ENCODE peak calls at places on chromosomes 6 and 20, in nine cellular contexts. One of them, this sample, is unnamed.
A peak's percentile ranks its signal among the peaks of the same experiment; 100 is the strongest.

GRCh38 chr6:158662607-158663464 is 13.0 kb downstream of the SYTL3 start:
- DNase-seq in fibroblast of mammary gland: peak; percentile 59
- DNase-seq in IMR-90: peak; percentile 65
- DNase-seq in nephron progenitor cell: peak; percentile 16
- DNase-seq in epithelial cell of proximal tubule: no peak
- DNase-seq in CD4-positive, alpha-beta T cell: no peak
- DNase-seq in astrocyte of the spinal cord: peak; percentile 78
- DNase-seq in SK-N-SH: no peak
- DNase-seq in AG04450: no peak
- DNase-seq in this sample: no peak

GRCh38 chr20:845967-846893 is 12.7 kb downstream of the FAM110A start:
- DNase-seq in fibroblast of mammary gland: no peak
- DNase-seq in IMR-90: no peak
- DNase-seq in nephron progenitor cell: no peak
- DNase-seq in epithelial cell of proximal tubule: no peak
- DNase-seq in CD4-positive, alpha-beta T cell: no peak
- DNase-seq in astrocyte of the spinal cord: no peak
- DNase-seq in SK-N-SH: no peak
- DNase-seq in AG04450: no peak
- DNase-seq in this sample: no peak

GRCh38 chr20:25495189-25495824 is 87.8 kb downstream of the GINS1 start:
- DNase-seq in fibroblast of mammary gland: no peak
- DNase-seq in IMR-90: no peak
- DNase-seq in nephron progenitor cell: no peak
- DNase-seq in epithelial cell of proximal tubule: no peak
- DNase-seq in CD4-positive, alpha-beta T cell: no peak
- DNase-seq in astrocyte of the spinal cord: no peak
- DNase-seq in SK-N-SH: no peak
- DNase-seq in AG04450: no peak
- DNase-seq in this sample: no peak

GRCh38 chr6:115832186-115832585 is 228.5 kb downstream of the FRK start:
- DNase-seq in fibroblast of mammary gland: no peak
- DNase-seq in IMR-90: no peak
- DNase-seq in nephron progenitor cell: no peak
- DNase-seq in epithelial cell of proximal tubule: no peak
- DNase-seq in CD4-positive, alpha-beta T cell: no peak
- DNase-seq in astrocyte of the spinal cord: no peak
- DNase-seq in SK-N-SH: no peak
- DNase-seq in AG04450: no peak
- DNase-seq in this sample: no peak

GRCh38 chr20:20709858-20710257 is 2.6 kb downstream of the RALGAPA2 start:
- DNase-seq in fibroblast of mammary gland: no peak
- DNase-seq in IMR-90: no peak
- DNase-seq in nephron progenitor cell: no peak
- DNase-seq in epithelial cell of proximal tubule: no peak
- DNase-seq in CD4-positive, alpha-beta T cell: no peak
- DNase-seq in astrocyte of the spinal cord: no peak
- DNase-seq in SK-N-SH: no peak
- DNase-seq in AG04450: no peak
- DNase-seq in this sample: no peak

GRCh38 chr20:37907677-37908397 is 4.9 kb downstream of the VSTM2L start:
- DNase-seq in fibroblast of mammary gland: peak; percentile 72
- DNase-seq in IMR-90: peak; percentile 42
- DNase-seq in nephron progenitor cell: peak; percentile 40
- DNase-seq in epithelial cell of proximal tubule: peak; percentile 56
- DNase-seq in CD4-positive, alpha-beta T cell: no peak
- DNase-seq in astrocyte of the spinal cord: peak; percentile 91
- DNase-seq in SK-N-SH: peak; percentile 85
- DNase-seq in AG04450: peak; percentile 4
- DNase-seq in this sample: peak; percentile 96

GRCh38 chr6:167997642-167998041 is at the start of gene KIF25:
- DNase-seq in fibroblast of mammary gland: no peak
- DNase-seq in IMR-90: no peak
- DNase-seq in nephron progenitor cell: no peak
- DNase-seq in epithelial cell of proximal tubule: no peak
- DNase-seq in CD4-positive, alpha-beta T cell: no peak
- DNase-seq in astrocyte of the spinal cord: no peak
- DNase-seq in SK-N-SH: no peak
- DNase-seq in AG04450: no peak
- DNase-seq in this sample: no peak

GRCh38 chr20:25135031-25135430 is 53.1 kb upstream of the VSX1 start:
- DNase-seq in fibroblast of mammary gland: no peak
- DNase-seq in IMR-90: no peak
- DNase-seq in nephron progenitor cell: no peak
- DNase-seq in epithelial cell of proximal tubule: no peak
- DNase-seq in CD4-positive, alpha-beta T cell: no peak
- DNase-seq in astrocyte of the spinal cord: no peak
- DNase-seq in SK-N-SH: no peak
- DNase-seq in AG04450: no peak
- DNase-seq in this sample: no peak

GRCh38 chr6:134868812-134869211 is 81.1 kb downstream of the ALDH8A1 start:
- DNase-seq in fibroblast of mammary gland: no peak
- DNase-seq in IMR-90: no peak
- DNase-seq in nephron progenitor cell: no peak
- DNase-seq in epithelial cell of proximal tubule: no peak
- DNase-seq in CD4-positive, alpha-beta T cell: no peak
- DNase-seq in astrocyte of the spinal cord: no peak
- DNase-seq in SK-N-SH: no peak
- DNase-seq in AG04450: no peak
- DNase-seq in this sample: no peak

GRCh38 chr20:11231742-11232141 is 557.9 kb upstream of the JAG1 start:
- DNase-seq in fibroblast of mammary gland: no peak
- DNase-seq in IMR-90: no peak
- DNase-seq in nephron progenitor cell: no peak
- DNase-seq in epithelial cell of proximal tubule: no peak
- DNase-seq in CD4-positive, alpha-beta T cell: no peak
- DNase-seq in astrocyte of the spinal cord: no peak
- DNase-seq in SK-N-SH: no peak
- DNase-seq in AG04450: no peak
- DNase-seq in this sample: no peak
- TF ChIP-seq CTCF in fibroblast of mammary gland: no peak
- TF ChIP-seq CTCF in IMR-90: no peak
- TF ChIP-seq CTCF in nephron progenitor cell: no peak
- TF ChIP-seq CTCF in epithelial cell of proximal tubule: no peak
- TF ChIP-seq CTCF in CD4-positive, alpha-beta T cell: no peak
- TF ChIP-seq CTCF in astrocyte of the spinal cord: no peak
- TF ChIP-seq CTCF in SK-N-SH: no peak
- TF ChIP-seq CTCF in AG04450: no peak
- TF ChIP-seq CTCF in this sample: peak; percentile 25

DNA sequence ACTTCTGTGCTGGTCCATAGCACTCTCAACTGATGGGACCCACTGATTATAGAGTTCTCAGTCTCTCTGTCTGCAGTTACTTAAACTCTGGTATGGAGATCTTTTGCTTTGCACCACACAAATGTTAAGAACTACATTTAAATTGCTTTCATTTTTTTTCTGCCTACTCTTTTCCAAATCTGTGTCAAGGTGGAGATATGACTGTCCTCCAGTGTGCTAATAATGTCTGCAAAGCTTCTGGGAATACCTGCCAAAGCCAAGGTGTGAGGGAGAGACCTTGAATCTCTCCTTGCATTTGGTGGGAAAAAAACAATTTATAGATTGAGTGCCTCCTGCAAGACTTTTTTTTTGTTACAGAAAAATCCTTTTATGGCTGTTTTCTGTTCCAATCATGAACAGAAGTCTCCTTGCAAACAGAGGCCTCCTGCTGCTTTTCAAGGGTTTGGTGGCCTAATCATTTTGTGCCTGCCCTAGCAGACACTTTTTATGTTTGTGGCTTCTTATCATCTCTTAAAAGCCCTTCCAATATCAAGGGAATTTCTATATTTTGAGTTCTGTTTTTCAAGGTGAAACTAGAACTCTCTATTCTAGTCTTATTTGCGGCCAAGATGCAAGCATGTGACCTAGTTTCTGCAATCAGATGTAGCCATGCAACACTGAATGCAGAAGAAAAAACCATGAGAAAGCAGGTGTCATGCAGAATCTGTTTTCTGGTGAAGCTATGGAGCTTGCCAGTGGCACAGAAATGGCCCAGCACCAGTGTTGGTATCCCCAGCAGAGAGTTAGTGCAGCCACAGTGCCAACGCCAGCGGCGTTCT is 23.2 kb upstream of the AKIRIN2 start:
- DNase-seq in fibroblast of mammary gland: no peak
- DNase-seq in IMR-90: no peak
- DNase-seq in nephron progenitor cell: no peak
- DNase-seq in epithelial cell of proximal tubule: no peak
- DNase-seq in CD4-positive, alpha-beta T cell: no peak
- DNase-seq in astrocyte of the spinal cord: no peak
- DNase-seq in SK-N-SH: no peak
- DNase-seq in AG04450: no peak
- DNase-seq in this sample: no peak
- TF ChIP-seq CTCF in fibroblast of mammary gland: no peak
- TF ChIP-seq CTCF in IMR-90: no peak
- TF ChIP-seq CTCF in nephron progenitor cell: no peak
- TF ChIP-seq CTCF in epithelial cell of proximal tubule: no peak
- TF ChIP-seq CTCF in CD4-positive, alpha-beta T cell: no peak
- TF ChIP-seq CTCF in astrocyte of the spinal cord: no peak
- TF ChIP-seq CTCF in SK-N-SH: no peak
- TF ChIP-seq CTCF in AG04450: no peak
- TF ChIP-seq CTCF in this sample: no peak

DNA sequence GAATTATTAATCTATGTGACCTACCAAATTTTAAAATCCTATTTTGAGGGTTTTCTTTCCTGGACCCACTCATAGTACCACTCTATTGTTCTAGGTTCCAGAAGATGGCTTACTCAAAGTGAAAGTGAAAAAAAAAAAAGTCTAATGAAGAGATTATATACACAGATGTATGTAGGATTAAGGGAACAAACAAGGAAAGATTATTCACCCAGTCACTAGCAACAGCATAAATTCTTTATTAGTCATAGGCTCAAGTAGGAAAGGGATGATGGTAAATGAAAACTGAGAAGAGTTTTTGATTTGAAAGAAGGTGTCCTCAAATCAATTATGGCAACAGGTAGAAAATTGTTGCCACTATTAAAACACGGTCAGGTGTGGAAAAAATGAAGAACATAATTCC is 923.7 kb downstream of the TBC1D32 start:
- DNase-seq in fibroblast of mammary gland: no peak
- DNase-seq in IMR-90: no peak
- DNase-seq in nephron progenitor cell: no peak
- DNase-seq in epithelial cell of proximal tubule: no peak
- DNase-seq in CD4-positive, alpha-beta T cell: no peak
- DNase-seq in astrocyte of the spinal cord: no peak
- DNase-seq in SK-N-SH: no peak
- DNase-seq in AG04450: no peak
- DNase-seq in this sample: no peak
- TF ChIP-seq CTCF in fibroblast of mammary gland: no peak
- TF ChIP-seq CTCF in IMR-90: no peak
- TF ChIP-seq CTCF in nephron progenitor cell: no peak
- TF ChIP-seq CTCF in epithelial cell of proximal tubule: no peak
- TF ChIP-seq CTCF in CD4-positive, alpha-beta T cell: no peak
- TF ChIP-seq CTCF in astrocyte of the spinal cord: no peak
- TF ChIP-seq CTCF in SK-N-SH: no peak
- TF ChIP-seq CTCF in AG04450: no peak
- TF ChIP-seq CTCF in this sample: no peak

GRCh38 chr6:329888-330691 is 37.8 kb downstream of the DUSP22 start:
- DNase-seq in fibroblast of mammary gland: peak; percentile 83
- DNase-seq in IMR-90: peak; percentile 22
- DNase-seq in nephron progenitor cell: no peak
- DNase-seq in epithelial cell of proximal tubule: no peak
- DNase-seq in CD4-positive, alpha-beta T cell: no peak
- DNase-seq in astrocyte of the spinal cord: peak; percentile 27
- DNase-seq in SK-N-SH: peak; percentile 45
- DNase-seq in AG04450: no peak
- DNase-seq in this sample: no peak
- TF ChIP-seq CTCF in fibroblast of mammary gland: no peak
- TF ChIP-seq CTCF in IMR-90: no peak
- TF ChIP-seq CTCF in nephron progenitor cell: no peak
- TF ChIP-seq CTCF in epithelial cell of proximal tubule: no peak
- TF ChIP-seq CTCF in CD4-positive, alpha-beta T cell: no peak
- TF ChIP-seq CTCF in astrocyte of the spinal cord: no peak
- TF ChIP-seq CTCF in SK-N-SH: no peak
- TF ChIP-seq CTCF in AG04450: no peak
- TF ChIP-seq CTCF in this sample: no peak

DNA sequence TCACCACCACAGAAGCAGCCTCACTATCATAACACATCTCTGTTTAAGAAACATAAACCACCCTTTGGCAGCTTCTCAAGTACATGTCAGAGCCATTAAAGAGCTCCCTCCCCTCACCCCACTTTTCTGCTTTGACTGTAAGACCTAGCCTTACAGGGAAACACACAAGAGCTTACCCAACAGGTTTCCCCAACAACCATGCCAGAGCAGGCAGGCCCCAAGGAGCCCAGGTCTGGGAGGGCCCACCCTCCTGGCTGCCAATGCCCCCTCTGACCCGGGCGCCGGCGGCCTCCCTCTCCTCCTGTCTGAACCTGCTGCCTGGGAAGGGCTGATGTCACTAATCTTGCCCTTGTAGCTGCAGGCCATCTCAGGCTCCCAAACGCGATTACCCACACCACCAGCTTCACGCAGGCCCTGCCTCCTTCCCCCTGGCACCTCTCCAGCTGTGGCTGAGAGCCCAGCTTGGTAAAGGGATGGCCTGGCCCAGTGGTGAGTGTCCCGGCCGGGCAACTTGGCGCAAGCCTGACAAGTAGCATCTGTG is 402.0 kb downstream of the MAFB start:
- DNase-seq in fibroblast of mammary gland: no peak
- DNase-seq in IMR-90: no peak
- DNase-seq in nephron progenitor cell: no peak
- DNase-seq in epithelial cell of proximal tubule: no peak
- DNase-seq in CD4-positive, alpha-beta T cell: no peak
- DNase-seq in astrocyte of the spinal cord: no peak
- DNase-seq in SK-N-SH: peak; percentile 80
- DNase-seq in AG04450: no peak
- DNase-seq in this sample: no peak
- TF ChIP-seq CTCF in fibroblast of mammary gland: no peak
- TF ChIP-seq CTCF in IMR-90: no peak
- TF ChIP-seq CTCF in nephron progenitor cell: no peak
- TF ChIP-seq CTCF in epithelial cell of proximal tubule: no peak
- TF ChIP-seq CTCF in CD4-positive, alpha-beta T cell: no peak
- TF ChIP-seq CTCF in astrocyte of the spinal cord: no peak
- TF ChIP-seq CTCF in SK-N-SH: no peak
- TF ChIP-seq CTCF in AG04450: no peak
- TF ChIP-seq CTCF in this sample: no peak